ENCODE peak calls at places on chromosomes 4 and X, in eight cellular contexts. One of them, this sample, is unnamed.

GRCh38 chrX:20680998-20681397 is 414.3 kb upstream of the RPS6KA3 start:
- DNase-seq in AG04450: no peak
- DNase-seq in neural progenitor cell: no peak
- DNase-seq in fibroblast of the aortic adventitia: peak
- DNase-seq in testis: no peak
- DNase-seq in cardiac muscle cell: no peak
- DNase-seq in naive thymus-derived CD4-positive, alpha-beta T cell: no peak
- DNase-seq in GM12865: no peak
- DNase-seq in this sample: no peak

GRCh38 chrX:25105251-25105650 is 89.5 kb upstream of the ARX start:
- DNase-seq in naive thymus-derived CD4-positive, alpha-beta T cell: no peak
- DNase-seq in AG04450: no peak
- DNase-seq in testis: no peak
- DNase-seq in fibroblast of the aortic adventitia: no peak
- DNase-seq in neural progenitor cell: peak
- DNase-seq in GM12865: no peak
- DNase-seq in cardiac muscle cell: no peak
- DNase-seq in this sample: peak

GRCh38 chr4:154465085-154465484 is 26.5 kb downstream of the DCHS2 start:
- DNase-seq in neural progenitor cell: no peak
- DNase-seq in AG04450: no peak
- DNase-seq in testis: no peak
- DNase-seq in cardiac muscle cell: no peak
- DNase-seq in fibroblast of the aortic adventitia: peak
- DNase-seq in GM12865: no peak
- DNase-seq in naive thymus-derived CD4-positive, alpha-beta T cell: no peak
- DNase-seq in this sample: no peak

GRCh38 chrX:70132244-70132643 is 1.0 kb upstream of the IGBP1 start:
- DNase-seq in fibroblast of the aortic adventitia: peak
- DNase-seq in AG04450: no peak
- DNase-seq in GM12865: no peak
- DNase-seq in naive thymus-derived CD4-positive, alpha-beta T cell: no peak
- DNase-seq in testis: no peak
- DNase-seq in neural progenitor cell: no peak
- DNase-seq in cardiac muscle cell: no peak
- DNase-seq in this sample: no peak

GRCh38 chr4:135601351-135601750 is 1399.8 kb upstream of the PABPC4L start:
- DNase-seq in AG04450: no peak
- DNase-seq in naive thymus-derived CD4-positive, alpha-beta T cell: no peak
- DNase-seq in testis: no peak
- DNase-seq in GM12865: no peak
- DNase-seq in fibroblast of the aortic adventitia: no peak
- DNase-seq in cardiac muscle cell: no peak
- DNase-seq in neural progenitor cell: no peak
- DNase-seq in this sample: no peak

GRCh38 chr4:59039046-59039445 is 1928.9 kb upstream of the IGFBP7 start:
- DNase-seq in cardiac muscle cell: no peak
- DNase-seq in fibroblast of the aortic adventitia: no peak
- DNase-seq in AG04450: no peak
- DNase-seq in naive thymus-derived CD4-positive, alpha-beta T cell: no peak
- DNase-seq in GM12865: no peak
- DNase-seq in neural progenitor cell: no peak
- DNase-seq in testis: no peak
- DNase-seq in this sample: no peak

GRCh38 chrX:13283512-13283911 is 36.3 kb downstream of the ATXN3L start:
- DNase-seq in neural progenitor cell: peak
- DNase-seq in fibroblast of the aortic adventitia: peak
- DNase-seq in cardiac muscle cell: no peak
- DNase-seq in testis: no peak
- DNase-seq in GM12865: no peak
- DNase-seq in AG04450: no peak
- DNase-seq in naive thymus-derived CD4-positive, alpha-beta T cell: no peak
- DNase-seq in this sample: peak

GRCh38 chrX:103415528-103415927 is 39.2 kb downstream of the BEX3 start:
- DNase-seq in testis: no peak
- DNase-seq in GM12865: no peak
- DNase-seq in AG04450: no peak
- DNase-seq in cardiac muscle cell: no peak
- DNase-seq in neural progenitor cell: no peak
- DNase-seq in fibroblast of the aortic adventitia: no peak
- DNase-seq in naive thymus-derived CD4-positive, alpha-beta T cell: no peak
- DNase-seq in this sample: no peak

GRCh38 chrX:45592067-45592466 is 391.4 kb upstream of the DIPK2B start:
- DNase-seq in naive thymus-derived CD4-positive, alpha-beta T cell: no peak
- DNase-seq in GM12865: no peak
- DNase-seq in neural progenitor cell: no peak
- DNase-seq in cardiac muscle cell: peak
- DNase-seq in testis: no peak
- DNase-seq in AG04450: no peak
- DNase-seq in fibroblast of the aortic adventitia: peak
- DNase-seq in this sample: no peak

GRCh38 chr4:140368686-140369085 is 4.8 kb upstream of the SCOC start:
- DNase-seq in GM12865: no peak
- DNase-seq in AG04450: no peak
- DNase-seq in neural progenitor cell: no peak
- DNase-seq in cardiac muscle cell: no peak
- DNase-seq in naive thymus-derived CD4-positive, alpha-beta T cell: no peak
- DNase-seq in fibroblast of the aortic adventitia: peak
- DNase-seq in testis: no peak
- DNase-seq in this sample: no peak

GRCh38 chr4:9867746-9868425 is 86.5 kb downstream of the DRD5 start:
- DNase-seq in cardiac muscle cell: no peak
- DNase-seq in GM12865: no peak
- DNase-seq in naive thymus-derived CD4-positive, alpha-beta T cell: no peak
- DNase-seq in fibroblast of the aortic adventitia: no peak
- DNase-seq in AG04450: no peak
- DNase-seq in testis: no peak
- DNase-seq in neural progenitor cell: no peak
- DNase-seq in this sample: no peak

GRCh38 chrX:43655151-43655676 is 885 bp upstream of the MAOA start:
- DNase-seq in cardiac muscle cell: peak
- DNase-seq in naive thymus-derived CD4-positive, alpha-beta T cell: no peak
- DNase-seq in neural progenitor cell: peak
- DNase-seq in fibroblast of the aortic adventitia: peak
- DNase-seq in GM12865: no peak
- DNase-seq in testis: peak
- DNase-seq in AG04450: no peak
- DNase-seq in this sample: peak

GRCh38 chr4:188930822-188931221 is 791.6 kb downstream of the TRIML1 start:
- DNase-seq in testis: no peak
- DNase-seq in AG04450: no peak
- DNase-seq in cardiac muscle cell: no peak
- DNase-seq in fibroblast of the aortic adventitia: no peak
- DNase-seq in neural progenitor cell: peak
- DNase-seq in GM12865: no peak
- DNase-seq in naive thymus-derived CD4-positive, alpha-beta T cell: no peak
- DNase-seq in this sample: no peak

GRCh38 chr4:76341063-76341462 is 34.5 kb downstream of the STBD1 start:
- DNase-seq in naive thymus-derived CD4-positive, alpha-beta T cell: no peak
- DNase-seq in testis: no peak
- DNase-seq in AG04450: peak
- DNase-seq in fibroblast of the aortic adventitia: peak
- DNase-seq in neural progenitor cell: no peak
- DNase-seq in GM12865: no peak
- DNase-seq in cardiac muscle cell: peak
- DNase-seq in this sample: no peak

GRCh38 chr4:23232987-23233386 is 540.2 kb downstream of the GBA3 start:
- DNase-seq in naive thymus-derived CD4-positive, alpha-beta T cell: no peak
- DNase-seq in GM12865: no peak
- DNase-seq in AG04450: no peak
- DNase-seq in testis: no peak
- DNase-seq in fibroblast of the aortic adventitia: peak
- DNase-seq in cardiac muscle cell: no peak
- DNase-seq in neural progenitor cell: no peak
- DNase-seq in this sample: no peak

GRCh38 chr4:96390404-96390803 is 550.5 kb downstream of the PDHA2 start:
- DNase-seq in cardiac muscle cell: no peak
- DNase-seq in fibroblast of the aortic adventitia: no peak
- DNase-seq in GM12865: no peak
- DNase-seq in neural progenitor cell: no peak
- DNase-seq in testis: no peak
- DNase-seq in naive thymus-derived CD4-positive, alpha-beta T cell: no peak
- DNase-seq in AG04450: no peak
- DNase-seq in this sample: no peak

GRCh38 chr4:165621983-165622382 is 243.2 kb downstream of the CPE start:
- DNase-seq in AG04450: no peak
- DNase-seq in neural progenitor cell: no peak
- DNase-seq in cardiac muscle cell: no peak
- DNase-seq in naive thymus-derived CD4-positive, alpha-beta T cell: no peak
- DNase-seq in fibroblast of the aortic adventitia: peak
- DNase-seq in testis: no peak
- DNase-seq in GM12865: no peak
- DNase-seq in this sample: no peak

GRCh38 chr4:46390353-46391058 is 578 bp upstream of the GABRA2 start:
- DNase-seq in AG04450: no peak
- DNase-seq in fibroblast of the aortic adventitia: no peak
- DNase-seq in neural progenitor cell: peak
- DNase-seq in GM12865: no peak
- DNase-seq in cardiac muscle cell: no peak
- DNase-seq in testis: no peak
- DNase-seq in naive thymus-derived CD4-positive, alpha-beta T cell: no peak
- DNase-seq in this sample: no peak

GRCh38 chrX:48864210-48864609 is 28.8 kb upstream of the PCSK1N start:
- DNase-seq in fibroblast of the aortic adventitia: peak
- DNase-seq in cardiac muscle cell: no peak
- DNase-seq in neural progenitor cell: no peak
- DNase-seq in AG04450: peak
- DNase-seq in naive thymus-derived CD4-positive, alpha-beta T cell: no peak
- DNase-seq in GM12865: no peak
- DNase-seq in testis: no peak
- DNase-seq in this sample: no peak

GRCh38 chr4:78038704-78039103 is 18.4 kb upstream of the FRAS1 start:
- DNase-seq in naive thymus-derived CD4-positive, alpha-beta T cell: no peak
- DNase-seq in neural progenitor cell: peak
- DNase-seq in cardiac muscle cell: no peak
- DNase-seq in testis: no peak
- DNase-seq in AG04450: no peak
- DNase-seq in GM12865: no peak
- DNase-seq in fibroblast of the aortic adventitia: no peak
- DNase-seq in this sample: no peak

GRCh38 chrX:19649227-19650009 is 134.1 kb upstream of the MAP3K15 start:
- DNase-seq in fibroblast of the aortic adventitia: peak
- DNase-seq in naive thymus-derived CD4-positive, alpha-beta T cell: no peak
- DNase-seq in GM12865: no peak
- DNase-seq in testis: no peak
- DNase-seq in AG04450: no peak
- DNase-seq in cardiac muscle cell: no peak
- DNase-seq in neural progenitor cell: no peak
- DNase-seq in this sample: no peak

GRCh38 chrX:118551426-118551825 is 55.8 kb downstream of the DOCK11 start:
- DNase-seq in GM12865: no peak
- DNase-seq in cardiac muscle cell: no peak
- DNase-seq in fibroblast of the aortic adventitia: no peak
- DNase-seq in neural progenitor cell: no peak
- DNase-seq in naive thymus-derived CD4-positive, alpha-beta T cell: no peak
- DNase-seq in AG04450: no peak
- DNase-seq in testis: no peak
- DNase-seq in this sample: no peak
- H3K4me3 ChIP-seq in GM12865: no peak
- H3K4me3 ChIP-seq in cardiac muscle cell: no peak
- H3K4me3 ChIP-seq in fibroblast of the aortic adventitia: no peak
- H3K4me3 ChIP-seq in neural progenitor cell: no peak
- H3K4me3 ChIP-seq in naive thymus-derived CD4-positive, alpha-beta T cell: no peak
- H3K4me3 ChIP-seq in AG04450: no peak
- H3K4me3 ChIP-seq in testis: no peak
- H3K4me3 ChIP-seq in this sample: no peak

GRCh38 chr4:54065282-54066087 is 1.1 kb upstream of the CHIC2 start:
- DNase-seq in fibroblast of the aortic adventitia: peak
- DNase-seq in AG04450: no peak
- DNase-seq in cardiac muscle cell: peak
- DNase-seq in testis: peak
- DNase-seq in neural progenitor cell: no peak
- DNase-seq in GM12865: no peak
- DNase-seq in naive thymus-derived CD4-positive, alpha-beta T cell: no peak
- DNase-seq in this sample: no peak

GRCh38 chr4:54066718-54067129 is 2.3 kb upstream of the CHIC2 start:
- DNase-seq in naive thymus-derived CD4-positive, alpha-beta T cell: no peak
- DNase-seq in fibroblast of the aortic adventitia: no peak
- DNase-seq in cardiac muscle cell: no peak
- DNase-seq in GM12865: no peak
- DNase-seq in neural progenitor cell: no peak
- DNase-seq in AG04450: no peak
- DNase-seq in testis: peak
- DNase-seq in this sample: no peak

GRCh38 chr4:54064317-54065275 is at the start of gene CHIC2:
- DNase-seq in GM12865: peak
- DNase-seq in naive thymus-derived CD4-positive, alpha-beta T cell: peak
- DNase-seq in neural progenitor cell: peak
- DNase-seq in testis: peak
- DNase-seq in fibroblast of the aortic adventitia: peak
- DNase-seq in AG04450: peak
- DNase-seq in cardiac muscle cell: peak
- DNase-seq in this sample: peak

GRCh38 chr4:54066088-54066415 is 1.6 kb upstream of the CHIC2 start:
- DNase-seq in AG04450: no peak
- DNase-seq in cardiac muscle cell: no peak
- DNase-seq in GM12865: no peak
- DNase-seq in testis: no peak
- DNase-seq in neural progenitor cell: no peak
- DNase-seq in naive thymus-derived CD4-positive, alpha-beta T cell: no peak
- DNase-seq in fibroblast of the aortic adventitia: no peak
- DNase-seq in this sample: no peak

DNA sequence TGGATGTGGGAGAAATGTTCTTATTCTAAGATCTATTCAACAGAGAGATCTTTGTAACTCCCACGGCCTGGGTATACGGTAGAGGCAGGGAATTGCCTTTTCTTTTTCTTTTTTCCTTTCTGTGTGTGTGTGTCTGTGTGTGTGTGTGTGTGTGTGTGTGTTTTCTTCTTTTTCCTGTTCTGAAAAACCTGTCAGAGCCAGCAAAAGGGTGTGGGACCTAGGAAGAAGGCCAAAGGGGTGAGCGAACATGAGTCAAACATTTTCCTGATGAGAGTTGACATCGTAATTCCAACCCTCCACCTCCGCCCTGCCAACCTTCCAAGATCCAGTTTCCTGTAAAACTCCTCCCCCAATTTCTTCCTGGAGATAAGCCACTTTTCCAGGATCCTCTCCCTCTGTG is 2.8 kb upstream of the CHIC2 start:
- DNase-seq in GM12865: no peak
- DNase-seq in neural progenitor cell: no peak
- DNase-seq in AG04450: no peak
- DNase-seq in cardiac muscle cell: no peak
- DNase-seq in fibroblast of the aortic adventitia: peak
- DNase-seq in testis: no peak
- DNase-seq in naive thymus-derived CD4-positive, alpha-beta T cell: no peak
- DNase-seq in this sample: no peak
- H3K4me3 ChIP-seq in GM12865: no peak
- H3K4me3 ChIP-seq in neural progenitor cell: no peak
- H3K4me3 ChIP-seq in AG04450: no peak
- H3K4me3 ChIP-seq in cardiac muscle cell: no peak
- H3K4me3 ChIP-seq in fibroblast of the aortic adventitia: no peak
- H3K4me3 ChIP-seq in testis: no peak
- H3K4me3 ChIP-seq in naive thymus-derived CD4-positive, alpha-beta T cell: no peak
- H3K4me3 ChIP-seq in this sample: no peak

GRCh38 chr4:24857996-24858395 is 54.8 kb downstream of the CCDC149 start:
- DNase-seq in testis: no peak
- DNase-seq in cardiac muscle cell: peak
- DNase-seq in GM12865: no peak
- DNase-seq in fibroblast of the aortic adventitia: peak
- DNase-seq in AG04450: peak
- DNase-seq in neural progenitor cell: no peak
- DNase-seq in naive thymus-derived CD4-positive, alpha-beta T cell: no peak
- DNase-seq in this sample: no peak
- H3K4me3 ChIP-seq in testis: no peak
- H3K4me3 ChIP-seq in cardiac muscle cell: no peak
- H3K4me3 ChIP-seq in GM12865: no peak
- H3K4me3 ChIP-seq in fibroblast of the aortic adventitia: no peak
- H3K4me3 ChIP-seq in AG04450: no peak
- H3K4me3 ChIP-seq in neural progenitor cell: no peak
- H3K4me3 ChIP-seq in naive thymus-derived CD4-positive, alpha-beta T cell: no peak
- H3K4me3 ChIP-seq in this sample: no peak

GRCh38 chr4:8264106-8264505 is 5.4 kb upstream of the HTRA3 start:
- DNase-seq in naive thymus-derived CD4-positive, alpha-beta T cell: no peak
- DNase-seq in cardiac muscle cell: no peak
- DNase-seq in testis: no peak
- DNase-seq in fibroblast of the aortic adventitia: no peak
- DNase-seq in AG04450: no peak
- DNase-seq in neural progenitor cell: no peak
- DNase-seq in GM12865: no peak
- DNase-seq in this sample: no peak
- H3K4me3 ChIP-seq in naive thymus-derived CD4-positive, alpha-beta T cell: no peak
- H3K4me3 ChIP-seq in cardiac muscle cell: no peak
- H3K4me3 ChIP-seq in testis: no peak
- H3K4me3 ChIP-seq in fibroblast of the aortic adventitia: no peak
- H3K4me3 ChIP-seq in AG04450: no peak
- H3K4me3 ChIP-seq in neural progenitor cell: no peak
- H3K4me3 ChIP-seq in GM12865: no peak
- H3K4me3 ChIP-seq in this sample: no peak

This sample was measured in HAP-1.